ENCODE peak calls at places on chromosomes 2 and 18, in seven cellular contexts. One of them, this sample, is unnamed.

GRCh38 chr18:29647700-29648099 is 1394.8 kb downstream of the DSC3 start:
- DNase-seq in AG09309: no peak
- DNase-seq in GM12864: no peak
- DNase-seq in transverse colon: no peak
- DNase-seq in fibroblast of the aortic adventitia: no peak
- DNase-seq in mammary epithelial cell: no peak
- DNase-seq in kidney epithelial cell: no peak
- DNase-seq in this sample: no peak

GRCh38 chr2:12754643-12755042 is 37.9 kb downstream of the TRIB2 start:
- DNase-seq in GM12864: no peak
- DNase-seq in fibroblast of the aortic adventitia: no peak
- DNase-seq in transverse colon: no peak
- DNase-seq in AG09309: no peak
- DNase-seq in mammary epithelial cell: no peak
- DNase-seq in kidney epithelial cell: no peak
- DNase-seq in this sample: no peak

GRCh38 chr2:8036366-8036765 is 645.5 kb upstream of the ID2 start:
- DNase-seq in GM12864: no peak
- DNase-seq in kidney epithelial cell: peak
- DNase-seq in mammary epithelial cell: no peak
- DNase-seq in AG09309: no peak
- DNase-seq in transverse colon: no peak
- DNase-seq in fibroblast of the aortic adventitia: no peak
- DNase-seq in this sample: no peak

GRCh38 chr2:105385703-105386540 is 12.9 kb downstream of the FHL2 start:
- DNase-seq in fibroblast of the aortic adventitia: no peak
- DNase-seq in GM12864: no peak
- DNase-seq in transverse colon: peak
- DNase-seq in mammary epithelial cell: no peak
- DNase-seq in AG09309: no peak
- DNase-seq in kidney epithelial cell: no peak
- DNase-seq in this sample: no peak

GRCh38 chr2:196334710-196335109 is 163.3 kb upstream of the STK17B start:
- DNase-seq in kidney epithelial cell: no peak
- DNase-seq in mammary epithelial cell: no peak
- DNase-seq in AG09309: no peak
- DNase-seq in GM12864: no peak
- DNase-seq in fibroblast of the aortic adventitia: peak
- DNase-seq in transverse colon: no peak
- DNase-seq in this sample: no peak

GRCh38 chr2:75729861-75730260 is 19.1 kb upstream of the GCFC2 start:
- DNase-seq in AG09309: no peak
- DNase-seq in fibroblast of the aortic adventitia: peak
- DNase-seq in transverse colon: no peak
- DNase-seq in kidney epithelial cell: no peak
- DNase-seq in GM12864: no peak
- DNase-seq in mammary epithelial cell: no peak
- DNase-seq in this sample: no peak

GRCh38 chr2:52964916-52965530 is 802.6 kb upstream of the CHAC2 start:
- DNase-seq in transverse colon: no peak
- DNase-seq in AG09309: no peak
- DNase-seq in mammary epithelial cell: no peak
- DNase-seq in fibroblast of the aortic adventitia: no peak
- DNase-seq in kidney epithelial cell: no peak
- DNase-seq in GM12864: no peak
- DNase-seq in this sample: no peak

GRCh38 chr18:43277164-43277600 is at the start of gene SYT4:
- DNase-seq in kidney epithelial cell: peak
- DNase-seq in mammary epithelial cell: peak
- DNase-seq in transverse colon: no peak
- DNase-seq in AG09309: peak
- DNase-seq in fibroblast of the aortic adventitia: peak
- DNase-seq in GM12864: no peak
- DNase-seq in this sample: no peak

GRCh38 chr2:174120346-174120745 is 128.0 kb downstream of the OLA1 start:
- DNase-seq in fibroblast of the aortic adventitia: peak
- DNase-seq in kidney epithelial cell: no peak
- DNase-seq in mammary epithelial cell: peak
- DNase-seq in AG09309: no peak
- DNase-seq in transverse colon: no peak
- DNase-seq in GM12864: no peak
- DNase-seq in this sample: no peak

GRCh38 chr2:100228967-100229366 is 86.6 kb upstream of the AFF3 start:
- DNase-seq in AG09309: no peak
- DNase-seq in fibroblast of the aortic adventitia: no peak
- DNase-seq in GM12864: no peak
- DNase-seq in transverse colon: no peak
- DNase-seq in kidney epithelial cell: no peak
- DNase-seq in mammary epithelial cell: no peak
- DNase-seq in this sample: no peak

GRCh38 chr2:144931976-144932375 is 412.1 kb upstream of the ZEB2 start:
- DNase-seq in kidney epithelial cell: no peak
- DNase-seq in mammary epithelial cell: no peak
- DNase-seq in fibroblast of the aortic adventitia: no peak
- DNase-seq in AG09309: no peak
- DNase-seq in transverse colon: no peak
- DNase-seq in GM12864: no peak
- DNase-seq in this sample: no peak

GRCh38 chr18:2627821-2628276 is 27.7 kb upstream of the SMCHD1 start:
- DNase-seq in AG09309: no peak
- DNase-seq in fibroblast of the aortic adventitia: no peak
- DNase-seq in kidney epithelial cell: peak
- DNase-seq in transverse colon: no peak
- DNase-seq in mammary epithelial cell: peak
- DNase-seq in GM12864: no peak
- DNase-seq in this sample: no peak

GRCh38 chr2:196985524-196986183 is 59.1 kb upstream of the PGAP1 start:
- DNase-seq in transverse colon: no peak
- DNase-seq in kidney epithelial cell: no peak
- DNase-seq in mammary epithelial cell: no peak
- DNase-seq in fibroblast of the aortic adventitia: no peak
- DNase-seq in AG09309: no peak
- DNase-seq in GM12864: no peak
- DNase-seq in this sample: no peak

GRCh38 chr18:57630759-57631660 is 9.4 kb upstream of the NARS1 start:
- DNase-seq in GM12864: peak
- DNase-seq in fibroblast of the aortic adventitia: no peak
- DNase-seq in AG09309: no peak
- DNase-seq in kidney epithelial cell: peak
- DNase-seq in mammary epithelial cell: no peak
- DNase-seq in transverse colon: no peak
- DNase-seq in this sample: no peak

GRCh38 chr2:31067259-31067658 is 71.0 kb downstream of the GALNT14 start:
- DNase-seq in kidney epithelial cell: no peak
- DNase-seq in GM12864: no peak
- DNase-seq in mammary epithelial cell: no peak
- DNase-seq in fibroblast of the aortic adventitia: no peak
- DNase-seq in transverse colon: no peak
- DNase-seq in AG09309: no peak
- DNase-seq in this sample: no peak

GRCh38 chr18:12307251-12307736 is 747 bp upstream of the TUBB6 start:
- DNase-seq in transverse colon: peak
- DNase-seq in mammary epithelial cell: peak
- DNase-seq in AG09309: peak
- DNase-seq in GM12864: no peak
- DNase-seq in kidney epithelial cell: no peak
- DNase-seq in fibroblast of the aortic adventitia: peak
- DNase-seq in this sample: peak

GRCh38 chr18:12309683-12310198 is 1.7 kb downstream of the TUBB6 start:
- DNase-seq in AG09309: no peak
- DNase-seq in transverse colon: no peak
- DNase-seq in GM12864: no peak
- DNase-seq in kidney epithelial cell: no peak
- DNase-seq in fibroblast of the aortic adventitia: no peak
- DNase-seq in mammary epithelial cell: peak
- DNase-seq in this sample: peak

GRCh38 chr18:12306752-12307151 is 1.3 kb upstream of the TUBB6 start:
- DNase-seq in mammary epithelial cell: no peak
- DNase-seq in transverse colon: no peak
- DNase-seq in kidney epithelial cell: no peak
- DNase-seq in AG09309: no peak
- DNase-seq in fibroblast of the aortic adventitia: no peak
- DNase-seq in GM12864: no peak
- DNase-seq in this sample: peak

GRCh38 chr18:12308386-12309100 is 502 bp downstream of the TUBB6 start:
- DNase-seq in mammary epithelial cell: peak
- DNase-seq in fibroblast of the aortic adventitia: peak
- DNase-seq in transverse colon: peak
- DNase-seq in GM12864: no peak
- DNase-seq in kidney epithelial cell: no peak
- DNase-seq in AG09309: peak
- DNase-seq in this sample: peak

GRCh38 chr18:12307871-12308385 is at the start of gene TUBB6:
- DNase-seq in GM12864: no peak
- DNase-seq in transverse colon: peak
- DNase-seq in fibroblast of the aortic adventitia: peak
- DNase-seq in kidney epithelial cell: no peak
- DNase-seq in AG09309: no peak
- DNase-seq in mammary epithelial cell: peak
- DNase-seq in this sample: peak
- H3K4me3 ChIP-seq in GM12864: peak
- H3K4me3 ChIP-seq in transverse colon: peak
- H3K4me3 ChIP-seq in fibroblast of the aortic adventitia: peak
- H3K4me3 ChIP-seq in kidney epithelial cell: peak
- H3K4me3 ChIP-seq in AG09309: peak
- H3K4me3 ChIP-seq in mammary epithelial cell: peak
- H3K4me3 ChIP-seq in this sample: peak

GRCh38 chr2:21039979-21040467 is 3.9 kb downstream of the APOB start:
- DNase-seq in AG09309: no peak
- DNase-seq in fibroblast of the aortic adventitia: no peak
- DNase-seq in mammary epithelial cell: no peak
- DNase-seq in GM12864: no peak
- DNase-seq in kidney epithelial cell: no peak
- DNase-seq in transverse colon: no peak
- DNase-seq in this sample: no peak
- H3K4me3 ChIP-seq in AG09309: no peak
- H3K4me3 ChIP-seq in fibroblast of the aortic adventitia: no peak
- H3K4me3 ChIP-seq in mammary epithelial cell: no peak
- H3K4me3 ChIP-seq in GM12864: no peak
- H3K4me3 ChIP-seq in kidney epithelial cell: no peak
- H3K4me3 ChIP-seq in transverse colon: no peak
- H3K4me3 ChIP-seq in this sample: peak

GRCh38 chr2:190882327-190882766 is 1.7 kb downstream of the GLS start:
- DNase-seq in fibroblast of the aortic adventitia: no peak
- DNase-seq in mammary epithelial cell: no peak
- DNase-seq in transverse colon: no peak
- DNase-seq in AG09309: no peak
- DNase-seq in GM12864: no peak
- DNase-seq in kidney epithelial cell: no peak
- DNase-seq in this sample: no peak
- H3K4me3 ChIP-seq in fibroblast of the aortic adventitia: peak
- H3K4me3 ChIP-seq in mammary epithelial cell: peak
- H3K4me3 ChIP-seq in transverse colon: peak
- H3K4me3 ChIP-seq in AG09309: peak
- H3K4me3 ChIP-seq in GM12864: peak
- H3K4me3 ChIP-seq in kidney epithelial cell: peak
- H3K4me3 ChIP-seq in this sample: peak

GRCh38 chr2:234491897-234492296 is 5.0 kb downstream of the ARL4C start:
- DNase-seq in mammary epithelial cell: peak
- DNase-seq in transverse colon: no peak
- DNase-seq in fibroblast of the aortic adventitia: no peak
- DNase-seq in GM12864: no peak
- DNase-seq in AG09309: no peak
- DNase-seq in kidney epithelial cell: no peak
- DNase-seq in this sample: no peak

GRCh38 chr2:234492687-234493086 is 4.2 kb downstream of the ARL4C start:
- DNase-seq in kidney epithelial cell: no peak
- DNase-seq in transverse colon: no peak
- DNase-seq in fibroblast of the aortic adventitia: no peak
- DNase-seq in mammary epithelial cell: no peak
- DNase-seq in GM12864: no peak
- DNase-seq in AG09309: no peak
- DNase-seq in this sample: no peak

GRCh38 chr2:234491281-234491680 is 5.6 kb downstream of the ARL4C start:
- DNase-seq in GM12864: no peak
- DNase-seq in fibroblast of the aortic adventitia: no peak
- DNase-seq in transverse colon: no peak
- DNase-seq in kidney epithelial cell: no peak
- DNase-seq in AG09309: no peak
- DNase-seq in mammary epithelial cell: peak
- DNase-seq in this sample: no peak

GRCh38 chr2:234490239-234491074 is 6.4 kb downstream of the ARL4C start:
- DNase-seq in mammary epithelial cell: no peak
- DNase-seq in GM12864: peak
- DNase-seq in kidney epithelial cell: no peak
- DNase-seq in transverse colon: no peak
- DNase-seq in AG09309: no peak
- DNase-seq in fibroblast of the aortic adventitia: no peak
- DNase-seq in this sample: no peak

DNA sequence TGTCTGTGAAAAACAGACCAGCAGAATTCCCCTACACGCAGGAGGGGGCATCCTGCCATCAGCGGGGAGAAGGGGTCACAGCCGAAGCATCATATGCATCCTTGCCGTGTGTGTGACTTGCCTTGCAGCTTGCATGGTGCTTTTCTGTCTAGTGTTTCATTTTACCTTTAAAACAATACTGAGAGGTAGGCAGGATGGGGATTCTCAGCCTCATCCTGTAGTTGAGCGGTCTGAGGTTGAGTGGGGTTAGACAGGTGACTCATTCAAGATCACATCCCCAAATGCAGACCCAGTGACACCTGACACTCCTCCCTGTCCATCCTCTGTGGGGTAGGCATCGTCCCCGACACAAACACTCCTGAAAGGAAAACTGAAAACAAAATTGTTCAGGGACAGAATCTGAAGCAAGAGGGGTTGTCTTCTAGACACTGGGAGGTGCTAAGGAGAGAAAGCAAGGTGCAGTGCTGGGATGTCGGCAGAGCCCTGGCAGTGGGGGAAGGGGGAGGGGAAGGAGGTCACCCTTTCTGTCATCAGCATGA is 7.9 kb downstream of the ARL4C start:
- DNase-seq in mammary epithelial cell: no peak
- DNase-seq in kidney epithelial cell: no peak
- DNase-seq in AG09309: no peak
- DNase-seq in fibroblast of the aortic adventitia: no peak
- DNase-seq in transverse colon: peak
- DNase-seq in GM12864: peak
- DNase-seq in this sample: no peak
- H3K4me3 ChIP-seq in mammary epithelial cell: no peak
- H3K4me3 ChIP-seq in kidney epithelial cell: no peak
- H3K4me3 ChIP-seq in AG09309: no peak
- H3K4me3 ChIP-seq in fibroblast of the aortic adventitia: no peak
- H3K4me3 ChIP-seq in transverse colon: no peak
- H3K4me3 ChIP-seq in GM12864: no peak
- H3K4me3 ChIP-seq in this sample: no peak

GRCh38 chr2:127420039-127420864 is 2.0 kb downstream of the PROC start:
- DNase-seq in GM12864: no peak
- DNase-seq in AG09309: no peak
- DNase-seq in mammary epithelial cell: no peak
- DNase-seq in fibroblast of the aortic adventitia: no peak
- DNase-seq in kidney epithelial cell: no peak
- DNase-seq in transverse colon: no peak
- DNase-seq in this sample: no peak
- H3K4me3 ChIP-seq in GM12864: no peak
- H3K4me3 ChIP-seq in AG09309: no peak
- H3K4me3 ChIP-seq in mammary epithelial cell: no peak
- H3K4me3 ChIP-seq in fibroblast of the aortic adventitia: no peak
- H3K4me3 ChIP-seq in kidney epithelial cell: no peak
- H3K4me3 ChIP-seq in transverse colon: no peak
- H3K4me3 ChIP-seq in this sample: no peak

GRCh38 chr2:85761946-85762345 is 8.2 kb downstream of the ATOH8 start:
- DNase-seq in GM12864: no peak
- DNase-seq in transverse colon: no peak
- DNase-seq in mammary epithelial cell: no peak
- DNase-seq in kidney epithelial cell: no peak
- DNase-seq in fibroblast of the aortic adventitia: no peak
- DNase-seq in AG09309: no peak
- DNase-seq in this sample: no peak
- H3K4me3 ChIP-seq in GM12864: no peak
- H3K4me3 ChIP-seq in transverse colon: no peak
- H3K4me3 ChIP-seq in mammary epithelial cell: no peak
- H3K4me3 ChIP-seq in kidney epithelial cell: no peak
- H3K4me3 ChIP-seq in fibroblast of the aortic adventitia: no peak
- H3K4me3 ChIP-seq in AG09309: no peak
- H3K4me3 ChIP-seq in this sample: no peak

This sample was measured in right atrium auricular region.